ENCODE peak calls at places on chromosomes 2 and 18, in six cellular contexts. O, X, C, P, J and R are unnamed samples.

GRCh38 chr18:8794133-8794986 is 89.0 kb downstream of the MTCL1 start:
- DNase-seq in X (no peak), P (no peak), J (no peak), O (no peak), C (no peak), R (no peak)

GRCh38 chr2:134206573-134206972 is 47.3 kb upstream of the MGAT5 start:
- DNase-seq in J (peak; percentile 40), O (no peak), X (no peak), P (no peak), C (no peak), R (no peak)

GRCh38 chr18:30016179-30016578 is 1026.4 kb downstream of the DSC3 start:
- DNase-seq in P (no peak), O (no peak), X (no peak), J (no peak), C (no peak), R (no peak)

GRCh38 chr2:240259201-240259923 is 118.9 kb upstream of the OTOS start:
- DNase-seq in C (no peak), P (peak; percentile 90), O (no peak), J (peak; percentile 82), X (peak; percentile 11), R (no peak)

GRCh38 chr2:165417009-165417408 is 52.5 kb upstream of the CSRNP3 start:
- DNase-seq in O (no peak), P (no peak), X (no peak), C (peak; percentile 43), J (no peak), R (no peak)

GRCh38 chr2:54083021-54083420 is 32.4 kb upstream of the ACYP2 start:
- DNase-seq in P (no peak), J (no peak), O (no peak), X (peak; percentile 23), C (no peak), R (no peak)

GRCh38 chr2:234795272-234795920 is 156.4 kb upstream of the SH3BP4 start:
- DNase-seq in X (no peak), O (no peak), P (no peak), J (no peak), C (no peak), R (no peak)

GRCh38 chr2:52501715-52502475 is 1265.7 kb upstream of the CHAC2 start:
- DNase-seq in X (no peak), O (no peak), C (no peak), P (no peak), J (no peak), R (no peak)

GRCh38 chr18:3016584-3017292 is 3.8 kb upstream of the LPIN2 start:
- DNase-seq in C (no peak), P (no peak), O (no peak), X (no peak), J (no peak), R (no peak)

GRCh38 chr2:33363599-33364300 is 112.7 kb upstream of the RASGRP3 start:
- DNase-seq in P (no peak), X (no peak), J (no peak), O (no peak), C (no peak), R (no peak)

GRCh38 chr2:195115738-195116137 is 541.3 kb upstream of the SLC39A10 start:
- DNase-seq in C (no peak), P (no peak), X (no peak), J (no peak), O (no peak), R (no peak)

GRCh38 chr2:234792566-234792965 is 159.3 kb upstream of the SH3BP4 start:
- DNase-seq in O (no peak), P (peak; percentile 74), C (no peak), J (no peak), X (peak; percentile 65), R (peak; percentile 21)

GRCh38 chr2:102478686-102479470 is 5.9 kb downstream of the SLC9A4 start:
- DNase-seq in P (no peak), X (peak; percentile 25), O (no peak), J (no peak), C (no peak), R (no peak)

GRCh38 chr2:172282944-172283343 is 144.4 kb upstream of the ITGA6 start:
- DNase-seq in J (no peak), C (no peak), X (no peak), O (no peak), P (no peak), R (no peak)

GRCh38 chr2:159131882-159132281 is 154.6 kb downstream of the WDSUB1 start:
- DNase-seq in C (no peak), P (no peak), X (no peak), O (no peak), J (no peak), R (no peak)

GRCh38 chr2:67854798-67855197 is 208.0 kb downstream of the C1D start:
- DNase-seq in P (no peak), O (no peak), J (no peak), X (no peak), C (peak; percentile 78), R (no peak)

GRCh38 chr2:101480764-101481163 is 5.9 kb upstream of the RFX8 start:
- DNase-seq in C (no peak), P (no peak), X (no peak), J (no peak), O (no peak), R (no peak)

GRCh38 chr2:197198890-197199289 is 111.7 kb downstream of the ANKRD44 start:
- DNase-seq in O (peak; percentile 80), C (peak; percentile 96), X (no peak), P (no peak), J (peak; percentile 49), R (no peak)

GRCh38 chr2:96502891-96503636 is 2.1 kb downstream of the NEURL3 start:
- DNase-seq in C (no peak), X (peak; percentile 35), J (no peak), O (no peak), P (peak; percentile 79), R (no peak)

GRCh38 chr18:79454034-79454735 is 58.5 kb downstream of the NFATC1 start:
- DNase-seq in C (no peak), J (peak; percentile 83), O (no peak), X (no peak), P (no peak), R (no peak)

GRCh38 chr2:106053116-106053515 is 141.0 kb downstream of the UXS1 start:
- DNase-seq in O (no peak), P (no peak), J (no peak), X (no peak), C (no peak), R (no peak)

GRCh38 chr2:30366199-30366691 is 80.8 kb upstream of the LCLAT1 start:
- DNase-seq in C (no peak), X (no peak), J (no peak), P (no peak), O (no peak), R (no peak)

GRCh38 chr2:25062461-25062860 is 20.6 kb downstream of the EFR3B start:
- DNase-seq in C (no peak), J (no peak), P (no peak), X (no peak), O (no peak), R (no peak)

GRCh38 chr2:76599732-76600368 is 889.1 kb upstream of the GCFC2 start:
- DNase-seq in J (peak; percentile 26), X (peak; percentile 47), C (peak; percentile 96), P (no peak), O (peak; percentile 53), R (peak; percentile 77)

GRCh38 chr2:240427729-240428128 is 7.7 kb upstream of the GPC1 start:
- DNase-seq in J (no peak), O (no peak), X (no peak), P (no peak), C (no peak), R (no peak)

GRCh38 chr2:65377556-65378307 is 54.7 kb downstream of the SPRED2 start:
- DNase-seq in J (no peak), X (no peak), O (no peak), P (no peak), C (no peak), R (no peak)

GRCh38 chr2:211837706-211838105 is 700.9 kb downstream of the ERBB4 start:
- DNase-seq in X (no peak), C (no peak), P (no peak), J (no peak), O (no peak), R (no peak)

GRCh38 chr18:9705183-9705864 is 2.8 kb upstream of the RAB31 start:
- DNase-seq in X (no peak), J (no peak), P (no peak), O (no peak), C (no peak), R (no peak)